ENCODE peak calls at places on chromosomes 2 and 18, in ten cellular contexts. One of them, this sample, is unnamed.

GRCh38 chr2:215611609-215612386 is 175.9 kb upstream of the FN1 start:
- DNase-seq in gastrocnemius medialis: no peak
- DNase-seq in tibial artery: no peak
- DNase-seq in NB4: no peak
- DNase-seq in GM12865: peak; percentile 17
- DNase-seq in HCT116: no peak
- DNase-seq in left ventricle myocardium inferior: no peak
- DNase-seq in small intestine: no peak
- DNase-seq in endodermal cell: no peak
- DNase-seq in astrocyte: no peak
- DNase-seq in this sample: no peak

GRCh38 chr18:26482567-26482966 is 65.8 kb downstream of the KCTD1 start:
- DNase-seq in HCT116: no peak
- DNase-seq in small intestine: no peak
- DNase-seq in endodermal cell: peak; percentile 90
- DNase-seq in tibial artery: no peak
- DNase-seq in GM12865: no peak
- DNase-seq in astrocyte: no peak
- DNase-seq in gastrocnemius medialis: no peak
- DNase-seq in left ventricle myocardium inferior: no peak
- DNase-seq in NB4: no peak
- DNase-seq in this sample: no peak

GRCh38 chr2:235418918-235419317 is 74.9 kb upstream of the AGAP1 start:
- DNase-seq in left ventricle myocardium inferior: no peak
- DNase-seq in endodermal cell: no peak
- DNase-seq in NB4: no peak
- DNase-seq in astrocyte: no peak
- DNase-seq in GM12865: no peak
- DNase-seq in tibial artery: no peak
- DNase-seq in gastrocnemius medialis: no peak
- DNase-seq in small intestine: no peak
- DNase-seq in HCT116: no peak
- DNase-seq in this sample: no peak

GRCh38 chr18:58373486-58373885 is 255.4 kb downstream of the ALPK2 start:
- DNase-seq in left ventricle myocardium inferior: no peak
- DNase-seq in GM12865: no peak
- DNase-seq in tibial artery: no peak
- DNase-seq in astrocyte: no peak
- DNase-seq in gastrocnemius medialis: no peak
- DNase-seq in NB4: no peak
- DNase-seq in endodermal cell: peak; percentile 14
- DNase-seq in HCT116: no peak
- DNase-seq in small intestine: no peak
- DNase-seq in this sample: no peak

GRCh38 chr2:22854588-22854987 is 530.4 kb upstream of the KLHL29 start:
- DNase-seq in gastrocnemius medialis: no peak
- DNase-seq in left ventricle myocardium inferior: no peak
- DNase-seq in NB4: no peak
- DNase-seq in GM12865: no peak
- DNase-seq in tibial artery: no peak
- DNase-seq in endodermal cell: no peak
- DNase-seq in small intestine: no peak
- DNase-seq in HCT116: no peak
- DNase-seq in astrocyte: no peak
- DNase-seq in this sample: no peak

GRCh38 chr2:65071499-65072180 is 15.4 kb downstream of the CEP68 start:
- DNase-seq in astrocyte: no peak
- DNase-seq in small intestine: no peak
- DNase-seq in HCT116: no peak
- DNase-seq in NB4: peak; percentile 32
- DNase-seq in tibial artery: no peak
- DNase-seq in left ventricle myocardium inferior: no peak
- DNase-seq in GM12865: no peak
- DNase-seq in endodermal cell: peak; percentile 88
- DNase-seq in gastrocnemius medialis: no peak
- DNase-seq in this sample: no peak

GRCh38 chr2:86825020-86825727 is 34.5 kb upstream of the CD8A start:
- DNase-seq in left ventricle myocardium inferior: no peak
- DNase-seq in small intestine: no peak
- DNase-seq in NB4: no peak
- DNase-seq in endodermal cell: no peak
- DNase-seq in tibial artery: no peak
- DNase-seq in HCT116: no peak
- DNase-seq in GM12865: no peak
- DNase-seq in astrocyte: no peak
- DNase-seq in gastrocnemius medialis: no peak
- DNase-seq in this sample: no peak

GRCh38 chr2:68734176-68734575 is 435 bp upstream of the ARHGAP25 start:
- DNase-seq in NB4: peak; percentile 52
- DNase-seq in GM12865: no peak
- DNase-seq in HCT116: no peak
- DNase-seq in tibial artery: no peak
- DNase-seq in gastrocnemius medialis: no peak
- DNase-seq in small intestine: no peak
- DNase-seq in endodermal cell: no peak
- DNase-seq in left ventricle myocardium inferior: no peak
- DNase-seq in astrocyte: no peak
- DNase-seq in this sample: no peak

GRCh38 chr18:54127759-54128378 is 96.6 kb downstream of the MBD2 start:
- DNase-seq in HCT116: peak; percentile 35
- DNase-seq in small intestine: peak; percentile 11
- DNase-seq in GM12865: peak; percentile 66
- DNase-seq in left ventricle myocardium inferior: no peak
- DNase-seq in endodermal cell: peak; percentile 85
- DNase-seq in astrocyte: no peak
- DNase-seq in gastrocnemius medialis: no peak
- DNase-seq in tibial artery: no peak
- DNase-seq in NB4: peak; percentile 57
- DNase-seq in this sample: peak; percentile 8

GRCh38 chr18:61635901-61636528 is 256.8 kb downstream of the RNF152 start:
- DNase-seq in endodermal cell: peak; percentile 85
- DNase-seq in GM12865: peak; percentile 61
- DNase-seq in astrocyte: peak; percentile 14
- DNase-seq in HCT116: peak; percentile 29
- DNase-seq in tibial artery: peak; percentile 45
- DNase-seq in small intestine: peak; percentile 89
- DNase-seq in NB4: peak; percentile 47
- DNase-seq in gastrocnemius medialis: no peak
- DNase-seq in left ventricle myocardium inferior: peak; percentile 40
- DNase-seq in this sample: peak; percentile 11

GRCh38 chr2:26590960-26591618 is 50.1 kb downstream of the CIB4 start:
- DNase-seq in left ventricle myocardium inferior: no peak
- DNase-seq in small intestine: no peak
- DNase-seq in NB4: peak; percentile 24
- DNase-seq in endodermal cell: no peak
- DNase-seq in HCT116: no peak
- DNase-seq in astrocyte: no peak
- DNase-seq in tibial artery: no peak
- DNase-seq in gastrocnemius medialis: no peak
- DNase-seq in GM12865: no peak
- DNase-seq in this sample: no peak

DNA sequence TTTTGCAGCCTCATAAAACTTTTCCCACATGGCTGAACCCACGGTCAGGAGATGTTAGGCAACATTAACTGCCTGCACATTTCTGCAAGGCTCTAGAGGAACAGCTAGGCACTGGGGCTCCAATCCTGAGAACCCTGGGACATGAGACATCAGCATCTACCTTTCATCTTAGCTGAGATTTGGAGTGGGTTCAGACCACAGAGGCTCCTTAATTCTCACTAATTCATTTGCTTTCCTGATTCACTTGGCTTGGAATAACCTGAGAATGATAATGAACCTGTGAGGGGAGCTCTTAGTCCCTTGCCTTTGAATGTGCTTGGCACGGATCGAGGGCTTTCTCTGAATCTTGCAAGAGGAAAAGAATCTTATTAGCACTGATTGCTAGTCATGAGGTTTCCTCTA is 266.2 kb downstream of the FIGN start:
- DNase-seq in left ventricle myocardium inferior: no peak
- DNase-seq in tibial artery: peak; percentile 44
- DNase-seq in gastrocnemius medialis: no peak
- DNase-seq in small intestine: no peak
- DNase-seq in HCT116: no peak
- DNase-seq in endodermal cell: no peak
- DNase-seq in astrocyte: peak; percentile 55
- DNase-seq in GM12865: no peak
- DNase-seq in NB4: peak; percentile 87
- DNase-seq in this sample: no peak
- H3K4me3 ChIP-seq in left ventricle myocardium inferior: no peak overlapping the region
- H3K4me3 ChIP-seq in tibial artery: no peak overlapping the region
- H3K4me3 ChIP-seq in gastrocnemius medialis: no peak overlapping the region
- H3K4me3 ChIP-seq in small intestine: no peak overlapping the region
- H3K4me3 ChIP-seq in HCT116: no peak overlapping the region
- H3K4me3 ChIP-seq in endodermal cell: no peak overlapping the region
- H3K4me3 ChIP-seq in astrocyte: no peak overlapping the region
- H3K4me3 ChIP-seq in GM12865: no peak overlapping the region
- H3K4me3 ChIP-seq in NB4: no peak overlapping the region
- H3K4me3 ChIP-seq in this sample: no peak overlapping the region

GRCh38 chr2:128753321-128753720 is 434.7 kb upstream of the HS6ST1 start:
- DNase-seq in small intestine: no peak
- DNase-seq in GM12865: no peak
- DNase-seq in left ventricle myocardium inferior: no peak
- DNase-seq in HCT116: no peak
- DNase-seq in NB4: no peak
- DNase-seq in endodermal cell: no peak
- DNase-seq in tibial artery: no peak
- DNase-seq in astrocyte: no peak
- DNase-seq in gastrocnemius medialis: no peak
- DNase-seq in this sample: no peak
- H3K4me3 ChIP-seq in small intestine: no peak overlapping the region
- H3K4me3 ChIP-seq in GM12865: no peak overlapping the region
- H3K4me3 ChIP-seq in left ventricle myocardium inferior: no peak overlapping the region
- H3K4me3 ChIP-seq in HCT116: no peak overlapping the region
- H3K4me3 ChIP-seq in NB4: no peak overlapping the region
- H3K4me3 ChIP-seq in endodermal cell: no peak overlapping the region
- H3K4me3 ChIP-seq in tibial artery: no peak overlapping the region
- H3K4me3 ChIP-seq in astrocyte: no peak overlapping the region
- H3K4me3 ChIP-seq in gastrocnemius medialis: no peak overlapping the region
- H3K4me3 ChIP-seq in this sample: no peak overlapping the region

GRCh38 chr18:46335551-46336059 is 231.4 kb downstream of the HAUS1 start:
- DNase-seq in tibial artery: no peak
- DNase-seq in astrocyte: no peak
- DNase-seq in endodermal cell: peak; percentile 88
- DNase-seq in HCT116: no peak
- DNase-seq in GM12865: no peak
- DNase-seq in left ventricle myocardium inferior: peak; percentile 28
- DNase-seq in small intestine: no peak
- DNase-seq in NB4: peak; percentile 85
- DNase-seq in gastrocnemius medialis: no peak
- DNase-seq in this sample: no peak

GRCh38 chr18:46332286-46332801 is 228.2 kb downstream of the HAUS1 start:
- DNase-seq in left ventricle myocardium inferior: no peak
- DNase-seq in gastrocnemius medialis: no peak
- DNase-seq in astrocyte: no peak
- DNase-seq in GM12865: no peak
- DNase-seq in tibial artery: no peak
- DNase-seq in small intestine: no peak
- DNase-seq in endodermal cell: no peak
- DNase-seq in NB4: no peak
- DNase-seq in HCT116: no peak
- DNase-seq in this sample: no peak

GRCh38 chr18:46333371-46334199 is 229.4 kb downstream of the HAUS1 start:
- DNase-seq in left ventricle myocardium inferior: peak; percentile 45
- DNase-seq in gastrocnemius medialis: no peak
- DNase-seq in tibial artery: no peak
- DNase-seq in astrocyte: peak; percentile 20
- DNase-seq in endodermal cell: peak; percentile 70
- DNase-seq in HCT116: peak; percentile 22
- DNase-seq in NB4: peak; percentile 51
- DNase-seq in GM12865: no peak
- DNase-seq in small intestine: no peak
- DNase-seq in this sample: no peak

GRCh38 chr18:46332956-46333355 is 228.8 kb downstream of the HAUS1 start:
- DNase-seq in tibial artery: no peak
- DNase-seq in gastrocnemius medialis: no peak
- DNase-seq in endodermal cell: peak; percentile 66
- DNase-seq in NB4: no peak
- DNase-seq in HCT116: no peak
- DNase-seq in left ventricle myocardium inferior: no peak
- DNase-seq in astrocyte: no peak
- DNase-seq in GM12865: no peak
- DNase-seq in small intestine: no peak
- DNase-seq in this sample: no peak

DNA sequence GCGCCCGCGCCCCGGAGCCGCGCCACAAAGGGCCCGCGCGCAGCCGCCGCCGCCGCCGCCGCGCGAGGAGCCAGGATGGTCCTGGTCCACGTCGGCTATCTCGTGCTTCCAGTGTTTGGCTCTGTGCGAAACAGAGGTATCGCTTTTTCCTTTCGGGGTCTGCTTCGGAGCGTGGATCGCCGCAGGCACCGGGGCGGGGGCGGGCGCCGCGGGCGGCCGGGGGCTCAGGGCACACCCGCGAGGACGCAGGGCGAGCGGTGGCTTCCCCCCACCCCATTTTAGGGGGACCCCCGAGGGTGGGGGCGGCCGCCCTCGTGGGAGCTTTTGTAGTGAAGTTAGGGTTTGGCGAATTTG is 230.0 kb downstream of the HAUS1 start:
- DNase-seq in HCT116: no peak
- DNase-seq in left ventricle myocardium inferior: no peak
- DNase-seq in astrocyte: no peak
- DNase-seq in endodermal cell: no peak
- DNase-seq in GM12865: no peak
- DNase-seq in tibial artery: no peak
- DNase-seq in NB4: no peak
- DNase-seq in gastrocnemius medialis: no peak
- DNase-seq in small intestine: no peak
- DNase-seq in this sample: no peak
- H3K4me3 ChIP-seq in HCT116: peak overlapping the region; percentile 71
- H3K4me3 ChIP-seq in left ventricle myocardium inferior: peak overlapping the region; percentile 79
- H3K4me3 ChIP-seq in astrocyte: peak overlapping the region; percentile 56
- H3K4me3 ChIP-seq in endodermal cell: peak overlapping the region; percentile 78
- H3K4me3 ChIP-seq in GM12865: no peak overlapping the region
- H3K4me3 ChIP-seq in tibial artery: peak overlapping the region; percentile 40
- H3K4me3 ChIP-seq in NB4: peak overlapping the region; percentile 26
- H3K4me3 ChIP-seq in gastrocnemius medialis: peak overlapping the region; percentile 54
- H3K4me3 ChIP-seq in small intestine: peak overlapping the region; percentile 43
- H3K4me3 ChIP-seq in this sample: peak overlapping the region; percentile 38

DNA sequence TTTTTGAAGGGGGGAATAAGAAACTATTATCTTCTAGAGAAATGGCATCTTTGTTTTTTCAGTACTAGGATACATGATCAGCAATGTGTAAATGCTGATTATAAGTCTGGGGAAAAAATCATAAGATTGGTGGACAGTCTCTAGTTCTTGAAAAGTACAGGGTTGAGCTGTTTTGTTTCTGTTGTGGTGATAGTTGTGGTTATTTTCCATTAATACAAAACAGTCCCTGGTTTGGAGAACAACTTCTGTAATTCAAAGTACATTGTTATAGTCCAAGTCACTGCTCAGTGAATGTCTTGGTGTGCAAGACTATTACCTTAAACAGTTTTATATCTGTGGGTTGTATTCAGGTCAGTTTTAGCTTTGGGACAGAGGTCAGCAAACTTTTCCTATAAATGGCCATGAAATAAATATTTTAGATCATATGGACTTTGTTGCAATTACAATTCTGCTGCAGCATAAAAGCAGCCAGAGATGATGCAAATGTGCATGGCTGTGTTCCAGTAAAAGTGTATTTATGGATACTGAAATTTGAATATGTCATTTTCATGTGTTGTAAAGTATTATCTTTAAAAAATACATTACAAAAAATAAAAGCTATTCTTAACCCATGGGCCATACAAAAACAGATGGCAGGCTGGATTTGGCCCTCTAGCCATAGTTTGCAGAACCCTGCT is 111.0 kb downstream of the CERS6 start:
- DNase-seq in gastrocnemius medialis: no peak
- DNase-seq in small intestine: no peak
- DNase-seq in NB4: no peak
- DNase-seq in GM12865: no peak
- DNase-seq in endodermal cell: no peak
- DNase-seq in astrocyte: no peak
- DNase-seq in left ventricle myocardium inferior: no peak
- DNase-seq in HCT116: no peak
- DNase-seq in tibial artery: no peak
- DNase-seq in this sample: no peak
- H3K4me3 ChIP-seq in gastrocnemius medialis: no peak overlapping the region
- H3K4me3 ChIP-seq in small intestine: no peak overlapping the region
- H3K4me3 ChIP-seq in NB4: no peak overlapping the region
- H3K4me3 ChIP-seq in GM12865: no peak overlapping the region
- H3K4me3 ChIP-seq in endodermal cell: no peak overlapping the region
- H3K4me3 ChIP-seq in astrocyte: no peak overlapping the region
- H3K4me3 ChIP-seq in left ventricle myocardium inferior: no peak overlapping the region
- H3K4me3 ChIP-seq in HCT116: no peak overlapping the region
- H3K4me3 ChIP-seq in tibial artery: no peak overlapping the region
- H3K4me3 ChIP-seq in this sample: no peak overlapping the region

This sample was measured in AG04450.